ENCODE peak calls at places on chromosomes 16 and 17, in five cellular contexts. V is stomach, Q is GM10248, R is cardiac muscle cell, Y is transverse colon. K is an unnamed sample.

GRCh38 chr17:238071-238963 is 56.9 kb upstream of the DOC2B start:
- DNase-seq in Y (peak; percentile 6), Q (no peak), R (no peak), V (no peak), K (peak; percentile 10)

GRCh38 chr17:77435272-77436057 is 294.7 kb downstream of the SEC14L1 start:
- DNase-seq in V (no peak), R (no peak), Q (no peak), Y (no peak), K (no peak)

GRCh38 chr17:71978435-71978834 is 142.4 kb upstream of the SOX9 start:
- DNase-seq in Y (no peak), Q (no peak), R (no peak), V (no peak), K (no peak)

GRCh38 chr17:63476494-63476856 is 386 bp upstream of the ACE start:
- DNase-seq in Y (no peak), Q (no peak), V (no peak), R (peak; percentile 70), K (no peak)

GRCh38 chr17:32664936-32665583 is 178.3 kb downstream of the CDK5R1 start:
- DNase-seq in Y (no peak), R (no peak), V (no peak), Q (no peak), K (no peak)

GRCh38 chr17:9021158-9021984 is at the start of gene NTN1:
- DNase-seq in Q (peak; percentile 87), R (peak; percentile 69), V (peak; percentile 52), Y (peak; percentile 30), K (peak; percentile 54)

GRCh38 chr17:58569216-58569615 is 54.8 kb upstream of the MTMR4 start:
- DNase-seq in R (no peak), Q (no peak), V (no peak), Y (no peak), K (no peak)

GRCh38 chr17:19533718-19534561 is at the start of gene SLC47A1:
- DNase-seq in Q (no peak), R (peak; percentile 66), Y (peak; percentile 20), V (no peak), K (peak; percentile 54)

GRCh38 chr16:70601576-70602575 is 44.5 kb upstream of the IL34 start:
- DNase-seq in R (no peak), Y (no peak), V (no peak), Q (no peak), K (peak; percentile 38)

GRCh38 chr16:85157813-85158701 is 45.8 kb upstream of the CIBAR2 start:
- DNase-seq in Y (no peak), Q (no peak), R (peak; percentile 85), V (no peak), K (no peak)

GRCh38 chr16:57993897-57994296 is 6.6 kb downstream of the ZNF319 start:
- DNase-seq in V (no peak), Q (no peak), R (no peak), Y (no peak), K (peak; percentile 46)

GRCh38 chr17:3693829-3694231 is 2.1 kb downstream of the P2RX5 start:
- DNase-seq in V (no peak), Q (no peak), Y (peak; percentile 27), R (no peak), K (no peak)

GRCh38 chr17:77490361-77491183 is 349.8 kb downstream of the SEC14L1 start:
- DNase-seq in Q (no peak), Y (no peak), R (no peak), V (no peak), K (peak; percentile 23)

GRCh38 chr17:7632492-7632894 is 2.6 kb downstream of the SHBG start:
- DNase-seq in Q (peak; percentile 71), Y (peak; percentile 40), R (peak; percentile 66), V (peak; percentile 31), K (no peak)

DNA sequence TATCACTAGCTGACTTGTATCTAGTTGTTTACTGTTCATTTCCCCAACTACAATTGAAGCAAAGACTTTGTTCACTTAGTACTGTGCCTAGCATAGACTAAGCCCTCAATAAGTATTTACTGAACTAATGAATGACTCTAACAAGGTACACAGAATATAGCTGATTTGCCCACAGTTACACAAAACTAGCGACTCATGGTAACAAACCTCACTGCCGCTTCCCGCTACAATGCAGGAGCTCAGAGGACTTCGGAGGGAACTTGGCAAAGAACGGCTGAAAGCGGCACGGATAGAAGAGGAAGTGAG is 524 bp downstream of the EFTUD2 start:
- DNase-seq in R (no peak), V (no peak), Y (no peak), Q (no peak), K (no peak)
- TF ChIP-seq CTCF in R (no peak), V (no peak), Y (no peak), Q (no peak), K (no peak)

DNA sequence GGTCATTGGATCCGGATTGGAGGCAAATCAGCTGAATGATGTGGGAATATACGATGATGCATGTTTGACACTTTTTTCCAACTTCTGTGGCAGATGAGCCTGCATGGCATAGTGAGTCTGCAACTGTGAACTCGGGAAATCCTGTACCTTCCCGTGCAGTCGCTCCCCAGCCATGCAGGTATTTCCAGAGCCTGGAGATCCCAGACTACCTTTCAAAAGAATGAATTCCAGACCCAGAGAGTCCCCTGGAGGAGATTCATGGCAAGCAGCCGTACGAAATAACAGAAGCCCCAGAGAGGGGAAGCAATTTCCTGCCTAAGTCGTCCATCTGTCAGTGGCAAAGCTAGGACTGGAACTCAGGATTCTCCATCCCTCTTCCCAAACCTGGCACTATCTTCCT is 75.7 kb upstream of the FAM20A start:
- DNase-seq in Y (no peak), V (no peak), R (no peak), Q (no peak), K (no peak)
- TF ChIP-seq CTCF in Y (no peak), V (no peak), R (no peak), Q (no peak), K (no peak)

DNA sequence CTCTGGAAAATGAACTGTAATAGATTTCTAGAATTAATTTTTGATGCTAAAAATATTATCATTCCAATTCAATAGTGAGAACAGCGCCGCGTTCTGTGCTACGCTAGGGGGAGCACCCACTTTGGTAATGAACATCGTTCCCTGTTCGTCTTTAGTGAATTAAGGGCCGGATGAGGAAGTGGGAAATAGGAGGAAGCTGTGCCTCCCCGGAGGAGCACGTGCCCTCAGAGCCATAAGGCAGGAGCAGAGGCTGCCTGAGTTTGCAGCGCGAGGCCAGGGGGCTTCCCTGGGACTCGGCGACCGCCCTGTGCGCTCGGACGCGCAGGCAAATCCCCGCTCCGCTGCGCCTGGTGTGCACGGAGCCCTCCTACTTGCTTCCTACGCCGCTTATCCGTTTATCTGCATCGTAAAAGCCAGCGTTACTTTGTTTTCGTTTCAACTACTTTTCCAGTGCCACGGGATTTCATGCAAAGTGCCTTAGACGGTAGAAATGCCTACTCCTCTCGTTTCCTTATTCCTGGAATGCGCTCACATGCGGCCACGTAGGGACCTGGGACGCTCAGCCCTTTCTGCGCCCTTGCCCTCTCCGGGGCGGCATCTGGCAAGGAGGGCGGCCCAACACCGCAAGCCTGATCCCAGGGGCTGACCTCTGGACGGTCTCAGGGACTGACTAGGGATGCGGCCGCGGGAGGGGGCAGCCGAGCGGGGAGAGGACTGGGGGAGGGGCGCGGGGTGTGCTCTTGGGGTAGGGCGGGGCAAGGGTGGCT is 76.4 kb downstream of the KCNJ12 start:
- DNase-seq in V (peak; percentile 45), Y (peak; percentile 17), R (peak; percentile 73), Q (no peak), K (peak; percentile 69)
- TF ChIP-seq CTCF in V (peak; percentile 43), Y (peak; percentile 46), R (peak; percentile 76), Q (peak; percentile 22), K (peak; percentile 56)

DNA sequence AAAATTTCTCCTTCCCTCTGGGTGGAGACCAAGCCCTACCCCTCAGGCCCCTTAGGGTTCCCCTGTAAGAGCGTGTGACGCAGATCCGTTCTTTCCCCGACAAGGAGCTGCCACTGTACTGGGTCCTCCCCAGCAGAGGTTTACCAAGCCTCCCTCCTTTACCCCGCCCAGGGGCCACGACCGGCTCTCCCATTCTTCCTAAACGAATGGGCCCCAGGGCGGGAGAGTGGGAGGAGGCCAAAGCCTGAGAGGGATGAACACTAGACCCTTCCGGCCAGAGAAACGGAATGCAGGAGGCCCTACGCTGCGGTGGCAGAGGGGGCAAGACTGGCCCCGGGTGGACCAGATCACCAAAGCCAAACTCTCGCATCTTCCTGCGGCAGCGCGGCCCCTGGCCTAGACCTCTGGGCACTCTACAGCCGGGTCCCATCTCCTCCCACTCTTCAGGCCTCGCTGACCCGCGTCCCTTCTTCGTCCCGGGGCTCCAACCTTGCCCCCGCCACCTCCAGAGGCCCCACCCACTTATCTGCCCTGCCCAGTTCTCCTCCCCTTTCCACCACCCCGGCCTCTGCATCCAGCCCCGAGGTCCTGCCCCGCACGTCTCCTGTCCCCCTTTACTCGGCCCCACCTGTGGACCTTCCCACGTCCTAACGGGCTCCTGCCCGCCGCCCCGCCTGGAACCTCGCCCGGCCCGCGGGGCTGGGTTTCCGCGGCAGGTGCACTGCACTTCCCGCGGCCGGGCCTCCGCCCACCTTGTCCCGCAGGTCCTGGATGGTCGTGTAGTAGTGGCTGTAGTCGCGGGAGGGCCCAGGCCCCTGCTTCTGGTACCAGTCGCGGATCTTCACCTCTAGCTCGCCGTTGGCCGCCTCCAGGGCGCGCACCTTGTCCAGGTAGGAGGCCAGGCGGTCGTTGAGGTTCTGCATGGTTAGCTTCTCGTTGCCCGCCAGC is 758 bp downstream of the KRT19 start:
- DNase-seq in R (peak; percentile 45), V (peak; percentile 44), Q (no peak), Y (peak; percentile 68), K (peak; percentile 17)
- TF ChIP-seq CTCF in R (no peak), V (no peak), Q (no peak), Y (no peak), K (no peak)

GRCh38 chr16:66695935-66696668 is 441 bp downstream of the CMTM4 start:
- DNase-seq in Q (no peak), R (peak; percentile 23), V (peak; percentile 73), Y (peak; percentile 77), K (peak; percentile 37)

GRCh38 chr16:66699898-66700297 is 3.4 kb upstream of the CMTM4 start:
- DNase-seq in V (no peak), R (no peak), Y (no peak), Q (no peak), K (no peak)

GRCh38 chr16:66698046-66698445 is 1.5 kb upstream of the CMTM4 start:
- DNase-seq in R (no peak), Q (no peak), Y (no peak), V (no peak), K (no peak)

GRCh38 chr16:66695474-66695934 is 1.0 kb downstream of the CMTM4 start:
- DNase-seq in Y (peak; percentile 15), Q (no peak), R (no peak), V (no peak), K (no peak)

DNA sequence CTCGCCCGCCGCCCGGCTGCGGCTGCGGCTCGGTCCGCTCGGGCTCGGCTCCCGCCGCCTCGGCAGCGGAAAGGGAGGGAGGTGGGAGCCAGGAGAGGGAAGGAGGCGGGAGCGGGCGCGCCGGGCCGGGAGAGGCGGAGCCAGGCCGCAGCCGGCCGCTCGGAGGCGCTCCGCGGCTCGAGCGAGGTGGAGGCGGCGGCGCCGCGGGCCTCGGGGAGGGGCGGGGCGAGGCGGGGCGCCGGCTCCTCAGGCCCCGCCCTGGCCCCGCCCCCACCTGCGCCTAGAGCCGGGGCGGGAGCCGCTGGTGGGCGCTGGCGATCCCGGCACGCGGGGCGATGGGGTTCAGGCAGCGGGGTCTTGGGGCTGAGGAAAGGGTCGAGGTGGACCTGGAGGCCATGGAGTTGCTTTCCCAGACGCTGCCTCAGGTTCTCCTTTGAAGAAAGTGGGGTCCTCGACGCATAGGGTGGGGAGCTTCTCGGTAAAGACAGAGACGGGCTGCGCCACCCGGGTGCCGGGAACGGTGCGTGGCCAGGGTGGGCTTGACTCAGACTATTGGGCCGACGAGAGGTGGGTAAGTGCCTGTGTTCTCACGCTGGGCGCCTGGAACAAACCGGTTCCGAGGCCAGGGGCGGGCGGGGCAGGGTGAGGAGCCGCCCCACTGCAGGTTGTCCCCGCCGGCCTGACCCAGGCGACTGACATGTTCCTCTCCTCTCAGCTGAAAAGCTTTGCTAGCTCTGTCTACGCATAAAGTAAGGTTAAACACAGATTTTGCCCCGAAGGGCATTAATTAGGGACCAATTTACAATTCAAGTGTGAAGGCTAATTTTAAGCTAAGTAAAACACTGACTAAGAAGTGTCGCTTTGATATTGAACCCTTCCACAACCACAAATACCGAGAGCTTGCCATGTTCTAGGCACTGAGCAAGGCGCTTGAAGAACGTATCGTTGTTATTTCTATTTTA is at the start of gene CMTM4:
- DNase-seq in R (peak; percentile 94), Q (peak; percentile 95), V (peak; percentile 91), Y (peak; percentile 90), K (peak; percentile 89)
- TF ChIP-seq CTCF in R (no peak), Q (peak; percentile 43), V (no peak), Y (peak; percentile 21), K (peak; percentile 15)